ENCODE peak calls at places on chromosome 19, in ten cellular contexts. M is astrocyte of the spinal cord, L is ovary, W is A673, E is glutamatergic neuron, P is lower lobe of right lung, U is GM23338, G is neural crest cell, A is tibial nerve, B is PC-9. F is an unnamed sample.
A peak's percentile ranks its signal among the peaks of the same experiment; 100 is the strongest.

GRCh38 chr19:31784631-31785237 is 435.5 kb upstream of the TSHZ3 start:
- DNase-seq in M (no peak), U (no peak), W (no peak), E (no peak), P (no peak), L (peak; percentile 55), B (no peak), G (no peak), A (peak; percentile 27), F (no peak)

GRCh38 chr19:43425567-43426392 is 11.1 kb downstream of the TEX101 start:
- DNase-seq in E (no peak), B (peak; percentile 35), P (no peak), A (no peak), U (peak; percentile 65), G (no peak), L (no peak), M (no peak), W (peak; percentile 51), F (no peak)

GRCh38 chr19:38035515-38036495 is 128.8 kb downstream of the SIPA1L3 start:
- DNase-seq in G (no peak), W (no peak), U (no peak), B (no peak), L (peak; percentile 30), E (no peak), M (peak; percentile 55), P (no peak), A (no peak), F (no peak)

GRCh38 chr19:56681702-56682101 is 10.1 kb upstream of the ZNF835 start:
- DNase-seq in P (no peak), L (no peak), A (no peak), U (no peak), B (no peak), G (no peak), E (no peak), M (no peak), W (no peak), F (no peak)

GRCh38 chr19:50646074-50646807 is 3.0 kb upstream of the C19orf81 start:
- DNase-seq in E (no peak), L (no peak), B (peak; percentile 5), M (peak; percentile 7), G (no peak), P (no peak), U (no peak), W (peak; percentile 38), A (no peak), F (no peak)

GRCh38 chr19:6417713-6418561 is 6.7 kb downstream of the KHSRP start:
- DNase-seq in A (no peak), G (no peak), E (no peak), M (peak; percentile 13), B (no peak), W (no peak), P (no peak), U (peak; percentile 48), L (no peak), F (no peak)

GRCh38 chr19:49216076-49216475 is 58.5 kb downstream of the TRPM4 start:
- DNase-seq in A (no peak), U (peak; percentile 57), E (no peak), G (no peak), B (peak; percentile 53), P (no peak), W (peak; percentile 68), M (no peak), L (no peak), F (no peak)

GRCh38 chr19:50328257-50329145 is 676 bp downstream of the KCNC3 start:
- DNase-seq in B (no peak), L (no peak), P (peak; percentile 72), G (no peak), W (peak; percentile 50), E (peak; percentile 68), U (peak; percentile 64), M (no peak), A (no peak), F (no peak)

GRCh38 chr19:7612282-7613274 is 16.8 kb downstream of the XAB2 start:
- DNase-seq in B (no peak), G (no peak), M (no peak), L (no peak), A (no peak), E (no peak), U (no peak), W (no peak), P (no peak), F (no peak)

GRCh38 chr19:5644051-5644450 is 21.2 kb downstream of the SAFB start:
- DNase-seq in M (no peak), B (no peak), W (no peak), P (no peak), G (no peak), E (no peak), A (no peak), U (no peak), L (no peak), F (no peak)

GRCh38 chr19:13784731-13785452 is 10.4 kb upstream of the ZSWIM4 start:
- DNase-seq in U (peak; percentile 90), G (peak; percentile 63), M (peak; percentile 63), A (peak; percentile 60), P (peak; percentile 89), L (peak; percentile 76), B (peak; percentile 71), E (peak; percentile 72), W (peak; percentile 82), F (peak; percentile 65)

GRCh38 chr19:39502640-39503417 is 4.1 kb downstream of the DLL3 start:
- DNase-seq in P (peak; percentile 77), W (peak; percentile 91), U (peak; percentile 94), L (peak; percentile 58), A (no peak), G (peak; percentile 73), B (peak; percentile 62), E (peak; percentile 87), M (peak; percentile 55), F (peak; percentile 61)

GRCh38 chr19:43105496-43105895 is 23.0 kb upstream of the PSG2 start:
- DNase-seq in A (no peak), M (no peak), E (no peak), G (no peak), U (no peak), W (no peak), L (no peak), P (no peak), B (no peak), F (no peak)

GRCh38 chr19:7265963-7266362 is 28.3 kb downstream of the INSR start:
- DNase-seq in W (no peak), M (no peak), G (no peak), B (no peak), A (no peak), L (no peak), E (no peak), U (no peak), P (peak; percentile 61), F (no peak)

GRCh38 chr19:5927439-5927821 is 13.4 kb downstream of the CAPS start:
- DNase-seq in U (no peak), P (no peak), L (no peak), B (no peak), M (no peak), A (no peak), E (no peak), W (no peak), G (no peak), F (no peak)

DNA sequence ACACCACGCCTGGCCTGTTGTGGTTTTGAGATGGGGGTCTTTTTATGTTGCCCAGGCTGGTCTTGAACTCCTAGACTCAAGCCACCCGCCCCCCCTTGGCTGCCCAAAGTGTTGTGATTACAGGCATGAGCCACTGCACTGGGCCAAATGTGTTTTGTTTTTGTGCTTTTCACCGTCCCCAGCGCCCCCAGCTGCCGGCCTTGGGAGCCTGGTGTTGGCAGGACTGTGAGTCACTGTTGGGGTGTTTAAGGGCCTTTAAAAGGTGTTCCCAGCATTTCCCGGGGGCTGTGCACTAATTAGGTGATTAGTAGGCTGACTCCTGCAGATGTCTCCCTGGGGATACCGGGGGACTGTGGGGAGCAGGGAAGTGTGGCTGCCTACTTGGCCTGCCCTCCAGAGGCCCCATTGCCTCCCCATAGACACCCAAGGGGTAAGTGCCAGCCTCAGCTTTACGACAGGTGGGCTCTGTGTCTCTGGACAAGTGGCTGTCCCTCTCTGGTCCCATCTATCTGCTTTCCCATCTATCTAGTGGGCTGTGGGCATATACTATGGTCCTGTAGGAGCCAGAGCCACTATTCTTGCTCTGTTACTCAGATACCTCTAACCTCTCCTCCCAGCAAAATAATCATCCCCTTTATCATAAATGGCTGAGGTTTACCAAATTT is 11.8 kb upstream of the TLE5 start:
- DNase-seq in A (no peak), W (peak; percentile 47), M (no peak), G (no peak), P (no peak), B (no peak), L (peak; percentile 52), E (no peak), U (peak; percentile 46), F (no peak)
- TF ChIP-seq CTCF in A (no peak), W (peak; percentile 24), M (peak; percentile 22), G (no peak), P (no peak), B (no peak), L (peak; percentile 37), E (no peak), U (peak; percentile 67), F (no peak)

DNA sequence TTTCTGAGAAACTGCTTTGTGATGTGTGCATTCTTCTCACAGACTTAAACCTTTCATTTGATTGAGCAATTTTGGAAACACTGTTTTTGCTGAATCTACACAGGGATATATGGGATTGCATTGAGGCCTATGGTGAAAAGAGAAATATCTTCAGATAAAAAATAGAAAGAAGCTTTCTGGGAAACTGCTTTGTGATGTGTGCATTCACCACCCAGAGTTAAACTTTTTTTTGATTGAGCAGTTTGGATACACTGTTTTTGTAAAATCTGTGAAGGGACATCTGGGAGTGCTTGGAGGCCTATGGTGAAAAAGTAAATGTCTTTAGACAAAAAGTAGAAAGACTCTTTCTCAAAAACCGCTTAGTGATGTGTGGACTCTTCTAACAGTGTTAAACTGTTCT is 1683.8 kb downstream of the UQCRFS1 start:
- DNase-seq in E (no peak), U (no peak), A (no peak), P (no peak), W (no peak), B (no peak), G (no peak), M (no peak), L (no peak), F (no peak)
- TF ChIP-seq CTCF in E (no peak), U (no peak), A (no peak), P (no peak), W (no peak), B (no peak), G (no peak), M (no peak), L (no peak), F (no peak)

GRCh38 chr19:29467824-29468401 is 57.9 kb upstream of the VSTM2B start:
- DNase-seq in G (no peak), P (no peak), W (peak; percentile 13), U (peak; percentile 69), B (peak; percentile 20), A (no peak), E (no peak), L (no peak), M (no peak), F (no peak)
- TF ChIP-seq CTCF in G (peak; percentile 51), P (no peak), W (peak; percentile 33), U (peak; percentile 77), B (peak; percentile 63), A (no peak), E (no peak), L (no peak), M (peak; percentile 7), F (no peak)

DNA sequence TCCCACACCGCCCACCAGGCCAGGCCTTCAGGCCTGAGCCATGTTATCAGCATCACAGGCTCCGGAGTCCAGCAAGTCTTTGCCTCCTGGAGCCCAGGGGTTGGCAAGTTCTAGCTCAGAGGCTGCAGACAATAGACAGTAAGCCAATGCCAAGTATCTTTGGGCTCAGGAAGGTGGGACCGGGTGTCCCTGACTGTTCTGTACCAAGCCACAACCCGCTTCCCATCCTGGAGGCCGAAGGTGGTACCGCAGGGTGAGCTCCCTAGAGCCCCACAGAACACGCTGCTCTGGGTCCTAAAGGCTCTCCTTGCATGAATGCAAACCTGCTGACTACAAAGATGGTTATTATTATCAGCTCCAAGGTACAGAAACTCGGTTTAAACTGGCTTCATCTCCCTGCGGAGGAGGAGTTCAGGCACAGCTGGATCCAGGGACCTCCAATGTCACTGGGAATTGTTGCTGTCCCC is 5.5 kb upstream of the FSTL3 start:
- DNase-seq in E (no peak), M (no peak), L (no peak), U (peak; percentile 83), B (no peak), P (no peak), G (no peak), W (no peak), A (no peak), F (no peak)
- TF ChIP-seq CTCF in E (peak; percentile 21), M (no peak), L (no peak), U (peak; percentile 6), B (no peak), P (no peak), G (no peak), W (no peak), A (no peak), F (peak; percentile 29)

F was measured in CD14-positive monocyte.